ENCODE peak calls at places on chromosomes 3 and 15, in nine cellular contexts. One of them, this sample, is unnamed.

GRCh38 chr3:196631655-196632032 is 7.8 kb upstream of the NRROS start:
- DNase-seq in natural killer cell: no peak
- DNase-seq in ovary: no peak
- DNase-seq in uterus: no peak
- DNase-seq in glutamatergic neuron: no peak
- DNase-seq in transverse colon: no peak
- DNase-seq in type B pancreatic cell: no peak
- DNase-seq in GM20000: no peak
- DNase-seq in neural progenitor cell: no peak
- DNase-seq in this sample: no peak

GRCh38 chr3:124606180-124606579 is 124.1 kb upstream of the UMPS start:
- DNase-seq in natural killer cell: no peak
- DNase-seq in ovary: no peak
- DNase-seq in uterus: no peak
- DNase-seq in glutamatergic neuron: no peak
- DNase-seq in transverse colon: no peak
- DNase-seq in type B pancreatic cell: no peak
- DNase-seq in GM20000: no peak
- DNase-seq in neural progenitor cell: no peak
- DNase-seq in this sample: no peak

GRCh38 chr15:52076889-52077781 is 35.4 kb downstream of the BCL2L10 start:
- DNase-seq in natural killer cell: no peak
- DNase-seq in ovary: no peak
- DNase-seq in uterus: no peak
- DNase-seq in glutamatergic neuron: no peak
- DNase-seq in transverse colon: peak
- DNase-seq in type B pancreatic cell: no peak
- DNase-seq in GM20000: peak
- DNase-seq in neural progenitor cell: no peak
- DNase-seq in this sample: peak

GRCh38 chr15:96068897-96069296 is 261.6 kb upstream of the NR2F2 start:
- DNase-seq in natural killer cell: no peak
- DNase-seq in ovary: no peak
- DNase-seq in uterus: no peak
- DNase-seq in glutamatergic neuron: no peak
- DNase-seq in transverse colon: no peak
- DNase-seq in type B pancreatic cell: no peak
- DNase-seq in GM20000: no peak
- DNase-seq in neural progenitor cell: no peak
- DNase-seq in this sample: no peak

GRCh38 chr15:55222588-55222987 is 25.8 kb upstream of the RSL24D1 start:
- DNase-seq in natural killer cell: no peak
- DNase-seq in ovary: no peak
- DNase-seq in uterus: no peak
- DNase-seq in glutamatergic neuron: no peak
- DNase-seq in transverse colon: no peak
- DNase-seq in type B pancreatic cell: no peak
- DNase-seq in GM20000: peak
- DNase-seq in neural progenitor cell: no peak
- DNase-seq in this sample: no peak

GRCh38 chr15:25939122-25939521 is 76.0 kb upstream of the ATP10A start:
- DNase-seq in natural killer cell: no peak
- DNase-seq in ovary: no peak
- DNase-seq in uterus: no peak
- DNase-seq in glutamatergic neuron: no peak
- DNase-seq in transverse colon: no peak
- DNase-seq in type B pancreatic cell: no peak
- DNase-seq in GM20000: peak
- DNase-seq in neural progenitor cell: no peak
- DNase-seq in this sample: no peak

GRCh38 chr15:63791236-63791635 is 42.5 kb downstream of the HERC1 start:
- DNase-seq in natural killer cell: no peak
- DNase-seq in ovary: no peak
- DNase-seq in uterus: no peak
- DNase-seq in glutamatergic neuron: no peak
- DNase-seq in transverse colon: no peak
- DNase-seq in type B pancreatic cell: no peak
- DNase-seq in GM20000: no peak
- DNase-seq in neural progenitor cell: no peak
- DNase-seq in this sample: no peak

GRCh38 chr15:94348084-94348483 is 116.7 kb downstream of the MCTP2 start:
- DNase-seq in natural killer cell: no peak
- DNase-seq in ovary: no peak
- DNase-seq in uterus: no peak
- DNase-seq in glutamatergic neuron: no peak
- DNase-seq in transverse colon: no peak
- DNase-seq in type B pancreatic cell: no peak
- DNase-seq in GM20000: no peak
- DNase-seq in neural progenitor cell: no peak
- DNase-seq in this sample: no peak

GRCh38 chr3:166201476-166201875 is 364.3 kb upstream of the BCHE start:
- DNase-seq in natural killer cell: no peak
- DNase-seq in ovary: no peak
- DNase-seq in uterus: no peak
- DNase-seq in glutamatergic neuron: no peak
- DNase-seq in transverse colon: no peak
- DNase-seq in type B pancreatic cell: no peak
- DNase-seq in GM20000: no peak
- DNase-seq in neural progenitor cell: no peak
- DNase-seq in this sample: no peak

GRCh38 chr3:122310361-122310760 is 14.7 kb upstream of the CSTA start:
- DNase-seq in natural killer cell: no peak
- DNase-seq in ovary: no peak
- DNase-seq in uterus: no peak
- DNase-seq in glutamatergic neuron: no peak
- DNase-seq in transverse colon: peak
- DNase-seq in type B pancreatic cell: no peak
- DNase-seq in GM20000: no peak
- DNase-seq in neural progenitor cell: no peak
- DNase-seq in this sample: no peak

GRCh38 chr3:34312684-34313083 is 514.3 kb downstream of the PDCD6IP start:
- DNase-seq in natural killer cell: no peak
- DNase-seq in ovary: no peak
- DNase-seq in uterus: no peak
- DNase-seq in glutamatergic neuron: no peak
- DNase-seq in transverse colon: no peak
- DNase-seq in type B pancreatic cell: no peak
- DNase-seq in GM20000: no peak
- DNase-seq in neural progenitor cell: no peak
- DNase-seq in this sample: no peak

GRCh38 chr3:133374706-133375105 is 25.1 kb upstream of the BFSP2 start:
- DNase-seq in natural killer cell: no peak
- DNase-seq in ovary: no peak
- DNase-seq in uterus: no peak
- DNase-seq in glutamatergic neuron: no peak
- DNase-seq in transverse colon: no peak
- DNase-seq in type B pancreatic cell: no peak
- DNase-seq in GM20000: no peak
- DNase-seq in neural progenitor cell: peak
- DNase-seq in this sample: no peak

GRCh38 chr3:122101646-122102045 is 46.5 kb downstream of the CD86 start:
- DNase-seq in natural killer cell: no peak
- DNase-seq in ovary: no peak
- DNase-seq in uterus: no peak
- DNase-seq in glutamatergic neuron: no peak
- DNase-seq in transverse colon: no peak
- DNase-seq in type B pancreatic cell: no peak
- DNase-seq in GM20000: peak
- DNase-seq in neural progenitor cell: peak
- DNase-seq in this sample: no peak

GRCh38 chr3:197511130-197511529 is 44.6 kb downstream of the BDH1 start:
- DNase-seq in natural killer cell: no peak
- DNase-seq in ovary: no peak
- DNase-seq in uterus: no peak
- DNase-seq in glutamatergic neuron: no peak
- DNase-seq in transverse colon: no peak
- DNase-seq in type B pancreatic cell: no peak
- DNase-seq in GM20000: no peak
- DNase-seq in neural progenitor cell: no peak
- DNase-seq in this sample: no peak

GRCh38 chr15:70128757-70129140 is 31.0 kb upstream of the TLE3 start:
- DNase-seq in natural killer cell: no peak
- DNase-seq in ovary: no peak
- DNase-seq in uterus: no peak
- DNase-seq in glutamatergic neuron: no peak
- DNase-seq in transverse colon: no peak
- DNase-seq in type B pancreatic cell: no peak
- DNase-seq in GM20000: no peak
- DNase-seq in neural progenitor cell: no peak
- DNase-seq in this sample: no peak

GRCh38 chr15:70127288-70127746 is 29.6 kb upstream of the TLE3 start:
- DNase-seq in natural killer cell: no peak
- DNase-seq in ovary: no peak
- DNase-seq in uterus: no peak
- DNase-seq in glutamatergic neuron: no peak
- DNase-seq in transverse colon: peak
- DNase-seq in type B pancreatic cell: no peak
- DNase-seq in GM20000: no peak
- DNase-seq in neural progenitor cell: no peak
- DNase-seq in this sample: no peak

GRCh38 chr15:70126382-70126781 is 28.7 kb upstream of the TLE3 start:
- DNase-seq in natural killer cell: no peak
- DNase-seq in ovary: no peak
- DNase-seq in uterus: no peak
- DNase-seq in glutamatergic neuron: no peak
- DNase-seq in transverse colon: no peak
- DNase-seq in type B pancreatic cell: no peak
- DNase-seq in GM20000: no peak
- DNase-seq in neural progenitor cell: no peak
- DNase-seq in this sample: no peak

GRCh38 chr15:70125605-70126004 is 27.9 kb upstream of the TLE3 start:
- DNase-seq in natural killer cell: no peak
- DNase-seq in ovary: no peak
- DNase-seq in uterus: no peak
- DNase-seq in glutamatergic neuron: no peak
- DNase-seq in transverse colon: no peak
- DNase-seq in type B pancreatic cell: no peak
- DNase-seq in GM20000: no peak
- DNase-seq in neural progenitor cell: no peak
- DNase-seq in this sample: no peak

GRCh38 chr15:70127797-70128756 is 30.4 kb upstream of the TLE3 start:
- DNase-seq in natural killer cell: no peak
- DNase-seq in ovary: no peak
- DNase-seq in uterus: no peak
- DNase-seq in glutamatergic neuron: no peak
- DNase-seq in transverse colon: no peak
- DNase-seq in type B pancreatic cell: no peak
- DNase-seq in GM20000: no peak
- DNase-seq in neural progenitor cell: no peak
- DNase-seq in this sample: no peak
- TF ChIP-seq CTCF in natural killer cell: no peak
- TF ChIP-seq CTCF in ovary: no peak
- TF ChIP-seq CTCF in uterus: no peak
- TF ChIP-seq CTCF in glutamatergic neuron: no peak
- TF ChIP-seq CTCF in transverse colon: no peak
- TF ChIP-seq CTCF in type B pancreatic cell: no peak
- TF ChIP-seq CTCF in GM20000: no peak
- TF ChIP-seq CTCF in neural progenitor cell: no peak
- TF ChIP-seq CTCF in this sample: no peak

DNA sequence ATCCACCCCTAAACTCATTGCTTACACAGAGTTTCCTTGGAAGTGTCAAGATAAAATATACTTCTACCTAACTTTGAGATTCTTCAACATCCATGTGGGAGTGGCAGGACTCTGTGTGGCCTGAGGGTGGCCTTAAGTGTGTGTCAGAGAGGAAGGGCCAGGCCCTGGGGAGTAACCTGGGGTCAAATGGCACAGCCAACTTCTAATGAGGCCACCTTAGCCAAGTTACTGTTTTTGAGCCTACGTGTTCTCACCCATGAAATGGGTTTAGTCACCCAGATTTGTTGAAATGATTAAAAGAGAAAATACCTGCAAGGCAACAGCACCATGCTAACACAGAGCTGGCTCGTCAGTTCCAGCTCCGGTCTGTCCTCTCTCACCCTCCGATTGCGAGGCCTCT is 28.5 kb upstream of the UBE2Q2 start:
- DNase-seq in natural killer cell: no peak
- DNase-seq in ovary: no peak
- DNase-seq in uterus: no peak
- DNase-seq in glutamatergic neuron: no peak
- DNase-seq in transverse colon: no peak
- DNase-seq in type B pancreatic cell: no peak
- DNase-seq in GM20000: no peak
- DNase-seq in neural progenitor cell: no peak
- DNase-seq in this sample: no peak
- TF ChIP-seq CTCF in natural killer cell: no peak
- TF ChIP-seq CTCF in ovary: no peak
- TF ChIP-seq CTCF in uterus: no peak
- TF ChIP-seq CTCF in glutamatergic neuron: no peak
- TF ChIP-seq CTCF in transverse colon: no peak
- TF ChIP-seq CTCF in type B pancreatic cell: no peak
- TF ChIP-seq CTCF in GM20000: peak
- TF ChIP-seq CTCF in neural progenitor cell: no peak
- TF ChIP-seq CTCF in this sample: no peak

DNA sequence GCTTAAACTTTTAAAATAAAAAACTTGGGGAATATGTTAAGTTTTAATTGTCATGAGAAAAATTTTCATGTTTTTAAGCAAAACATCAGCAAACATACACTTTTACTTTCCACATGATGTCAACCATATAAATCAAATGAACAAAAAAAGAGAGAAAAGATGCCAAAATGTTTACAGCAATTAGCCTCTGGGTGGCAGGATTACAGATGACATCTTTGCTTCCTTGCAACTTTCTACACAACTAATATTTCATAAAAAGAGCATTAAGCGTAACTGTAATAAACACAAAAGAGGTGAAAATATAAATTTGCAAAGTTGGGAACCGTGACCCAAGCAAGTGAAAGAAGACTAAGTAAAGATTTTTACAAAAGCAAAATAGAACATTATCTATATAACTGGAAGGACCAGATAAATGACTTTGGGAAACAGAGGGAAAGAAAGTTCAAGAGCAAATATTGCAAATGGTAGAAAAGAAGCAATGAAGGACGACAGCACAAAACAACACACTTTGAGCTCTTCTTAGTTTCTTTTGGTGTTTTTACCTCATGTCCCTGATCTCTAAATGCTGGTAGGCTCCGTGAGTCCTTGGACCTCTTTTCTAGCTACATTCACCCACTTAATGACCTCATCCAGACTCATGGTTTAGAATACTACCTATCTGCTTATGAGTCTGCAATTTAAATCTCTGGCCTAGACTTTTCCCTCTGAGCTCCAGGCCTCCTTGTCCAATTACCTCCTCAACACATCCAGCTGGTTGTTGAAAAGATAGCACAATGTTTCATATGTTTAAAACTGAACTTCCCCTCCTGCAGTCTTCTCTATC is 9.4 kb downstream of the TP53BP1 start:
- DNase-seq in natural killer cell: no peak
- DNase-seq in ovary: no peak
- DNase-seq in uterus: no peak
- DNase-seq in glutamatergic neuron: no peak
- DNase-seq in transverse colon: no peak
- DNase-seq in type B pancreatic cell: no peak
- DNase-seq in GM20000: no peak
- DNase-seq in neural progenitor cell: no peak
- DNase-seq in this sample: no peak
- TF ChIP-seq CTCF in natural killer cell: peak
- TF ChIP-seq CTCF in ovary: no peak
- TF ChIP-seq CTCF in uterus: peak
- TF ChIP-seq CTCF in glutamatergic neuron: no peak
- TF ChIP-seq CTCF in transverse colon: peak
- TF ChIP-seq CTCF in type B pancreatic cell: peak
- TF ChIP-seq CTCF in GM20000: peak
- TF ChIP-seq CTCF in neural progenitor cell: peak
- TF ChIP-seq CTCF in this sample: no peak

GRCh38 chr3:112813016-112813415 is 33.6 kb downstream of the CD200R1L start:
- DNase-seq in natural killer cell: no peak
- DNase-seq in ovary: no peak
- DNase-seq in uterus: no peak
- DNase-seq in glutamatergic neuron: no peak
- DNase-seq in transverse colon: no peak
- DNase-seq in type B pancreatic cell: no peak
- DNase-seq in GM20000: no peak
- DNase-seq in neural progenitor cell: no peak
- DNase-seq in this sample: no peak
- TF ChIP-seq CTCF in natural killer cell: no peak
- TF ChIP-seq CTCF in ovary: no peak
- TF ChIP-seq CTCF in uterus: no peak
- TF ChIP-seq CTCF in glutamatergic neuron: no peak
- TF ChIP-seq CTCF in transverse colon: no peak
- TF ChIP-seq CTCF in type B pancreatic cell: no peak
- TF ChIP-seq CTCF in GM20000: no peak
- TF ChIP-seq CTCF in neural progenitor cell: no peak
- TF ChIP-seq CTCF in this sample: no peak